ENCODE peak calls at places on chromosomes 4 and X, in six cellular contexts. One of them, this sample, is unnamed.

GRCh38 chr4:73607375-73608026 is 12.7 kb downstream of the RASSF6 start:
- DNase-seq in HT1080: no peak
- DNase-seq in RWPE1: no peak
- DNase-seq in activated T-cell treated with anti-CD3 and anti-CD28 coated beads, Interleukin-2, amount 50 U/mL, for 4 hours: no peak
- DNase-seq in activated naive CD8-positive, alpha-beta T cell treated with anti-CD3 and anti-CD28 coated beads, Interleukin-2, amount 10 ng/mL, durations not matched to agents 7 days and 5 days: no peak
- DNase-seq in caudate nucleus: no peak
- DNase-seq in this sample: no peak

GRCh38 chrX:103464071-103464773 is 55.1 kb downstream of the RAB40A start:
- DNase-seq in caudate nucleus: peak; percentile 1
- DNase-seq in activated naive CD8-positive, alpha-beta T cell treated with anti-CD3 and anti-CD28 coated beads, Interleukin-2, amount 10 ng/mL, durations not matched to agents 7 days and 5 days: peak; percentile 32
- DNase-seq in HT1080: no peak
- DNase-seq in RWPE1: no peak
- DNase-seq in activated T-cell treated with anti-CD3 and anti-CD28 coated beads, Interleukin-2, amount 50 U/mL, for 4 hours: peak; percentile 12
- DNase-seq in this sample: no peak

GRCh38 chrX:106331606-106332005 is 163.5 kb downstream of the PWWP3B start:
- DNase-seq in RWPE1: no peak
- DNase-seq in HT1080: no peak
- DNase-seq in activated T-cell treated with anti-CD3 and anti-CD28 coated beads, Interleukin-2, amount 50 U/mL, for 4 hours: no peak
- DNase-seq in activated naive CD8-positive, alpha-beta T cell treated with anti-CD3 and anti-CD28 coated beads, Interleukin-2, amount 10 ng/mL, durations not matched to agents 7 days and 5 days: no peak
- DNase-seq in caudate nucleus: no peak
- DNase-seq in this sample: no peak

GRCh38 chr4:183837222-183837621 is 67.9 kb upstream of the STOX2 start:
- DNase-seq in caudate nucleus: no peak
- DNase-seq in HT1080: no peak
- DNase-seq in activated T-cell treated with anti-CD3 and anti-CD28 coated beads, Interleukin-2, amount 50 U/mL, for 4 hours: no peak
- DNase-seq in activated naive CD8-positive, alpha-beta T cell treated with anti-CD3 and anti-CD28 coated beads, Interleukin-2, amount 10 ng/mL, durations not matched to agents 7 days and 5 days: no peak
- DNase-seq in RWPE1: no peak
- DNase-seq in this sample: no peak

GRCh38 chr4:138686078-138686477 is 329.5 kb upstream of the NOCT start:
- DNase-seq in activated naive CD8-positive, alpha-beta T cell treated with anti-CD3 and anti-CD28 coated beads, Interleukin-2, amount 10 ng/mL, durations not matched to agents 7 days and 5 days: no peak
- DNase-seq in HT1080: no peak
- DNase-seq in activated T-cell treated with anti-CD3 and anti-CD28 coated beads, Interleukin-2, amount 50 U/mL, for 4 hours: no peak
- DNase-seq in RWPE1: no peak
- DNase-seq in caudate nucleus: no peak
- DNase-seq in this sample: no peak

GRCh38 chr4:78566834-78567501 is 15.4 kb downstream of the ANXA3 start:
- DNase-seq in activated T-cell treated with anti-CD3 and anti-CD28 coated beads, Interleukin-2, amount 50 U/mL, for 4 hours: no peak
- DNase-seq in activated naive CD8-positive, alpha-beta T cell treated with anti-CD3 and anti-CD28 coated beads, Interleukin-2, amount 10 ng/mL, durations not matched to agents 7 days and 5 days: no peak
- DNase-seq in caudate nucleus: no peak
- DNase-seq in HT1080: no peak
- DNase-seq in RWPE1: no peak
- DNase-seq in this sample: no peak

GRCh38 chrX:104659037-104659744 is 93.2 kb downstream of the IL1RAPL2 start:
- DNase-seq in caudate nucleus: no peak
- DNase-seq in activated T-cell treated with anti-CD3 and anti-CD28 coated beads, Interleukin-2, amount 50 U/mL, for 4 hours: no peak
- DNase-seq in activated naive CD8-positive, alpha-beta T cell treated with anti-CD3 and anti-CD28 coated beads, Interleukin-2, amount 10 ng/mL, durations not matched to agents 7 days and 5 days: no peak
- DNase-seq in HT1080: no peak
- DNase-seq in RWPE1: peak; percentile 11
- DNase-seq in this sample: no peak

GRCh38 chr4:141352775-141353544 is 132.3 kb downstream of the ZNF330 start:
- DNase-seq in caudate nucleus: no peak
- DNase-seq in activated T-cell treated with anti-CD3 and anti-CD28 coated beads, Interleukin-2, amount 50 U/mL, for 4 hours: no peak
- DNase-seq in activated naive CD8-positive, alpha-beta T cell treated with anti-CD3 and anti-CD28 coated beads, Interleukin-2, amount 10 ng/mL, durations not matched to agents 7 days and 5 days: no peak
- DNase-seq in RWPE1: no peak
- DNase-seq in HT1080: peak; percentile 93
- DNase-seq in this sample: no peak

GRCh38 chr4:41455215-41455614 is 82.7 kb upstream of the LIMCH1 start:
- DNase-seq in caudate nucleus: no peak
- DNase-seq in RWPE1: peak; percentile 57
- DNase-seq in activated naive CD8-positive, alpha-beta T cell treated with anti-CD3 and anti-CD28 coated beads, Interleukin-2, amount 10 ng/mL, durations not matched to agents 7 days and 5 days: no peak
- DNase-seq in HT1080: no peak
- DNase-seq in activated T-cell treated with anti-CD3 and anti-CD28 coated beads, Interleukin-2, amount 50 U/mL, for 4 hours: no peak
- DNase-seq in this sample: no peak

GRCh38 chr4:100190643-100191600 is 654 bp upstream of the DDIT4L start:
- DNase-seq in activated T-cell treated with anti-CD3 and anti-CD28 coated beads, Interleukin-2, amount 50 U/mL, for 4 hours: no peak
- DNase-seq in RWPE1: no peak
- DNase-seq in HT1080: no peak
- DNase-seq in caudate nucleus: no peak
- DNase-seq in activated naive CD8-positive, alpha-beta T cell treated with anti-CD3 and anti-CD28 coated beads, Interleukin-2, amount 10 ng/mL, durations not matched to agents 7 days and 5 days: no peak
- DNase-seq in this sample: no peak

GRCh38 chrX:73127700-73128241 is 48.5 kb upstream of the PABPC1L2A start:
- DNase-seq in caudate nucleus: peak; percentile 5
- DNase-seq in activated T-cell treated with anti-CD3 and anti-CD28 coated beads, Interleukin-2, amount 50 U/mL, for 4 hours: no peak
- DNase-seq in HT1080: peak; percentile 69
- DNase-seq in RWPE1: no peak
- DNase-seq in activated naive CD8-positive, alpha-beta T cell treated with anti-CD3 and anti-CD28 coated beads, Interleukin-2, amount 10 ng/mL, durations not matched to agents 7 days and 5 days: peak; percentile 13
- DNase-seq in this sample: no peak

GRCh38 chr4:7638984-7639789 is 204.5 kb upstream of the PSAPL1 start:
- DNase-seq in activated T-cell treated with anti-CD3 and anti-CD28 coated beads, Interleukin-2, amount 50 U/mL, for 4 hours: no peak
- DNase-seq in activated naive CD8-positive, alpha-beta T cell treated with anti-CD3 and anti-CD28 coated beads, Interleukin-2, amount 10 ng/mL, durations not matched to agents 7 days and 5 days: no peak
- DNase-seq in RWPE1: no peak
- DNase-seq in caudate nucleus: no peak
- DNase-seq in HT1080: no peak
- DNase-seq in this sample: no peak

GRCh38 chr4:6278801-6279197 is 9.1 kb downstream of the WFS1 start:
- DNase-seq in RWPE1: no peak
- DNase-seq in HT1080: no peak
- DNase-seq in activated naive CD8-positive, alpha-beta T cell treated with anti-CD3 and anti-CD28 coated beads, Interleukin-2, amount 10 ng/mL, durations not matched to agents 7 days and 5 days: no peak
- DNase-seq in caudate nucleus: no peak
- DNase-seq in activated T-cell treated with anti-CD3 and anti-CD28 coated beads, Interleukin-2, amount 50 U/mL, for 4 hours: no peak
- DNase-seq in this sample: no peak

GRCh38 chrX:9456250-9457074 is 8.4 kb upstream of the TBL1X start:
- DNase-seq in activated T-cell treated with anti-CD3 and anti-CD28 coated beads, Interleukin-2, amount 50 U/mL, for 4 hours: no peak
- DNase-seq in RWPE1: no peak
- DNase-seq in caudate nucleus: no peak
- DNase-seq in HT1080: no peak
- DNase-seq in activated naive CD8-positive, alpha-beta T cell treated with anti-CD3 and anti-CD28 coated beads, Interleukin-2, amount 10 ng/mL, durations not matched to agents 7 days and 5 days: peak; percentile 37
- DNase-seq in this sample: peak; percentile 26

GRCh38 chr4:182307746-182308145 is 64.5 kb downstream of the TENM3 start:
- DNase-seq in activated naive CD8-positive, alpha-beta T cell treated with anti-CD3 and anti-CD28 coated beads, Interleukin-2, amount 10 ng/mL, durations not matched to agents 7 days and 5 days: no peak
- DNase-seq in HT1080: peak; percentile 98
- DNase-seq in caudate nucleus: no peak
- DNase-seq in activated T-cell treated with anti-CD3 and anti-CD28 coated beads, Interleukin-2, amount 50 U/mL, for 4 hours: no peak
- DNase-seq in RWPE1: peak; percentile 83
- DNase-seq in this sample: no peak

GRCh38 chr4:86977621-86978184 is 42.9 kb downstream of the AFF1 start:
- DNase-seq in HT1080: peak; percentile 85
- DNase-seq in caudate nucleus: no peak
- DNase-seq in RWPE1: peak; percentile 89
- DNase-seq in activated naive CD8-positive, alpha-beta T cell treated with anti-CD3 and anti-CD28 coated beads, Interleukin-2, amount 10 ng/mL, durations not matched to agents 7 days and 5 days: no peak
- DNase-seq in activated T-cell treated with anti-CD3 and anti-CD28 coated beads, Interleukin-2, amount 50 U/mL, for 4 hours: no peak
- DNase-seq in this sample: no peak

GRCh38 chr4:60081839-60082238 is 1118.3 kb upstream of the ADGRL3 start:
- DNase-seq in caudate nucleus: no peak
- DNase-seq in RWPE1: no peak
- DNase-seq in activated T-cell treated with anti-CD3 and anti-CD28 coated beads, Interleukin-2, amount 50 U/mL, for 4 hours: no peak
- DNase-seq in activated naive CD8-positive, alpha-beta T cell treated with anti-CD3 and anti-CD28 coated beads, Interleukin-2, amount 10 ng/mL, durations not matched to agents 7 days and 5 days: no peak
- DNase-seq in HT1080: no peak
- DNase-seq in this sample: no peak

GRCh38 chr4:140807491-140808257 is 51.5 kb upstream of the TBC1D9 start:
- DNase-seq in HT1080: no peak
- DNase-seq in RWPE1: no peak
- DNase-seq in caudate nucleus: no peak
- DNase-seq in activated T-cell treated with anti-CD3 and anti-CD28 coated beads, Interleukin-2, amount 50 U/mL, for 4 hours: no peak
- DNase-seq in activated naive CD8-positive, alpha-beta T cell treated with anti-CD3 and anti-CD28 coated beads, Interleukin-2, amount 10 ng/mL, durations not matched to agents 7 days and 5 days: no peak
- DNase-seq in this sample: no peak

GRCh38 chrX:50586980-50587379 is 116.4 kb upstream of the DGKK start:
- DNase-seq in RWPE1: no peak
- DNase-seq in caudate nucleus: no peak
- DNase-seq in activated T-cell treated with anti-CD3 and anti-CD28 coated beads, Interleukin-2, amount 50 U/mL, for 4 hours: no peak
- DNase-seq in activated naive CD8-positive, alpha-beta T cell treated with anti-CD3 and anti-CD28 coated beads, Interleukin-2, amount 10 ng/mL, durations not matched to agents 7 days and 5 days: no peak
- DNase-seq in HT1080: no peak
- DNase-seq in this sample: no peak

GRCh38 chrX:20514358-20514757 is 247.6 kb upstream of the RPS6KA3 start:
- DNase-seq in RWPE1: peak; percentile 40
- DNase-seq in HT1080: peak; percentile 89
- DNase-seq in caudate nucleus: no peak
- DNase-seq in activated T-cell treated with anti-CD3 and anti-CD28 coated beads, Interleukin-2, amount 50 U/mL, for 4 hours: no peak
- DNase-seq in activated naive CD8-positive, alpha-beta T cell treated with anti-CD3 and anti-CD28 coated beads, Interleukin-2, amount 10 ng/mL, durations not matched to agents 7 days and 5 days: no peak
- DNase-seq in this sample: no peak

GRCh38 chrX:7771788-7772438 is 71.1 kb upstream of the VCX start:
- DNase-seq in caudate nucleus: no peak
- DNase-seq in activated naive CD8-positive, alpha-beta T cell treated with anti-CD3 and anti-CD28 coated beads, Interleukin-2, amount 10 ng/mL, durations not matched to agents 7 days and 5 days: no peak
- DNase-seq in activated T-cell treated with anti-CD3 and anti-CD28 coated beads, Interleukin-2, amount 50 U/mL, for 4 hours: no peak
- DNase-seq in HT1080: no peak
- DNase-seq in RWPE1: no peak
- DNase-seq in this sample: no peak

GRCh38 chr4:169295822-169296221 is 25.1 kb upstream of the SH3RF1 start:
- DNase-seq in RWPE1: no peak
- DNase-seq in activated naive CD8-positive, alpha-beta T cell treated with anti-CD3 and anti-CD28 coated beads, Interleukin-2, amount 10 ng/mL, durations not matched to agents 7 days and 5 days: no peak
- DNase-seq in HT1080: no peak
- DNase-seq in activated T-cell treated with anti-CD3 and anti-CD28 coated beads, Interleukin-2, amount 50 U/mL, for 4 hours: no peak
- DNase-seq in caudate nucleus: no peak
- DNase-seq in this sample: no peak

GRCh38 chrX:46681849-46682248 is 77.1 kb downstream of the SLC9A7 start:
- DNase-seq in activated naive CD8-positive, alpha-beta T cell treated with anti-CD3 and anti-CD28 coated beads, Interleukin-2, amount 10 ng/mL, durations not matched to agents 7 days and 5 days: no peak
- DNase-seq in RWPE1: no peak
- DNase-seq in activated T-cell treated with anti-CD3 and anti-CD28 coated beads, Interleukin-2, amount 50 U/mL, for 4 hours: no peak
- DNase-seq in caudate nucleus: no peak
- DNase-seq in HT1080: no peak
- DNase-seq in this sample: no peak

This sample was measured in activated T-helper 1 cell treated with anti-CD3 and anti-CD28 coated beads, Interleukin-12 subunit alpha, Interleukin-12 subunit beta, Interleukin-2, Interleukin-4 antibody, amounts not matched to agents 30 ng/mL and 10 ng/mL and 1 ng/mL, durations not matched to agents 14 hours and 24 hours and 36 hours.